ENCODE peak calls at places on chromosomes 2 and 18, in nine cellular contexts. L is IMR-90; Q is hepatocyte; U is CD4-positive, CD25-positive, alpha-beta regulatory T cell; H is CD8-positive, alpha-beta T cell; D is psoas muscle; A is body of pancreas; F is thyroid gland; T is aorta. Z is an unnamed sample.

GRCh38 chr2:148888003-148888501 is 13.0 kb downstream of the KIF5C start:
- DNase-seq in A (no peak), U (peak; percentile 8), F (no peak), T (peak; percentile 73), Q (peak; percentile 14), H (no peak), L (no peak), D (no peak), Z (no peak)

GRCh38 chr2:163132850-163133249 is 294.3 kb upstream of the KCNH7 start:
- DNase-seq in L (peak; percentile 2), D (no peak), U (no peak), T (no peak), Q (no peak), A (no peak), F (no peak), H (no peak), Z (no peak)

GRCh38 chr2:64262068-64262467 is 117.8 kb upstream of the PELI1 start:
- DNase-seq in Q (peak; percentile 78), L (no peak), T (no peak), D (no peak), F (no peak), A (peak; percentile 35), U (no peak), H (no peak), Z (no peak)

GRCh38 chr2:215940645-215941184 is 72.6 kb downstream of the MREG start:
- DNase-seq in F (no peak), D (no peak), A (no peak), L (no peak), T (no peak), Q (no peak), U (no peak), H (no peak), Z (no peak)

GRCh38 chr18:24208270-24209035 is 69.6 kb downstream of the CABYR start:
- DNase-seq in H (no peak), U (no peak), F (no peak), Q (no peak), T (no peak), L (no peak), A (no peak), D (no peak), Z (no peak)

GRCh38 chr18:23487738-23488625 is 15.3 kb upstream of the RMC1 start:
- DNase-seq in U (peak; percentile 73), F (peak; percentile 63), H (peak; percentile 26), D (no peak), T (peak; percentile 79), Q (peak; percentile 32), A (no peak), L (peak; percentile 33), Z (peak; percentile 39)

GRCh38 chr2:152924219-152924618 is 205.8 kb downstream of the ARL6IP6 start:
- DNase-seq in H (no peak), L (no peak), F (no peak), A (no peak), T (no peak), D (no peak), Q (no peak), U (no peak), Z (no peak)

GRCh38 chr2:40129725-40130124 is 322.2 kb downstream of the SLC8A1 start:
- DNase-seq in H (no peak), T (no peak), F (no peak), A (no peak), Q (no peak), D (no peak), U (no peak), L (no peak), Z (peak; percentile 89)

GRCh38 chr18:79625195-79625923 is 54.2 kb upstream of the CTDP1 start:
- DNase-seq in U (no peak), Q (no peak), H (no peak), T (no peak), D (no peak), A (no peak), F (peak; percentile 48), L (peak; percentile 8), Z (no peak)

GRCh38 chr2:170885130-170885791 is 43.8 kb upstream of the GORASP2 start:
- DNase-seq in Q (no peak), H (no peak), F (no peak), L (no peak), U (no peak), D (no peak), A (no peak), T (no peak), Z (no peak)

GRCh38 chr18:9629709-9630108 is 15.3 kb upstream of the PPP4R1 start:
- DNase-seq in D (no peak), A (no peak), Q (no peak), L (peak; percentile 58), U (no peak), F (no peak), H (no peak), T (no peak), Z (no peak)

GRCh38 chr2:136119717-136120675 is 2.0 kb upstream of the CXCR4 start:
- DNase-seq in L (no peak), H (no peak), Q (no peak), F (no peak), U (no peak), D (no peak), T (no peak), A (no peak), Z (no peak)
- H3K4me3 ChIP-seq in L (no peak overlapping the region), H (peak overlapping the region; percentile 83), Q (peak overlapping the region; percentile 18), F (no peak overlapping the region), U (peak overlapping the region; percentile 77), D (peak overlapping the region; percentile 71), T (no peak overlapping the region), A (no peak overlapping the region), Z (no peak overlapping the region)

GRCh38 chr2:226953206-226953605 is 117.4 kb downstream of the RHBDD1 start:
- DNase-seq in U (no peak), Q (no peak), D (peak; percentile 23), A (no peak), F (no peak), H (no peak), L (no peak), T (no peak), Z (peak; percentile 60)
- H3K9me3 ChIP-seq in U (no peaks in the 10 kb centered on the region), Q (no peaks in the 10 kb centered on the region), D (peaks cover 7% of the 10 kb centered on the region), A (no peaks in the 10 kb centered on the region), F (no peaks in the 10 kb centered on the region), H (no peaks in the 10 kb centered on the region), L (no peaks in the 10 kb centered on the region), T (no peaks in the 10 kb centered on the region), Z (no peaks in the 10 kb centered on the region)

GRCh38 chr18:67278984-67279383 is 237.5 kb downstream of the DSEL start:
- DNase-seq in T (no peak), L (no peak), U (no peak), D (no peak), Q (no peak), F (no peak), H (no peak), A (no peak), Z (no peak)

GRCh38 chr18:67282796-67283195 is 233.7 kb downstream of the DSEL start:
- DNase-seq in U (no peak), Q (no peak), D (no peak), L (peak; percentile 11), F (no peak), H (no peak), A (no peak), T (no peak), Z (no peak)

GRCh38 chr18:67280843-67281242 is 235.7 kb downstream of the DSEL start:
- DNase-seq in A (no peak), T (no peak), D (no peak), Q (no peak), U (no peak), H (no peak), F (no peak), L (no peak), Z (no peak)

GRCh38 chr18:67285583-67285982 is 230.9 kb downstream of the DSEL start:
- DNase-seq in T (no peak), Q (no peak), L (no peak), H (no peak), F (no peak), D (no peak), A (no peak), U (no peak), Z (no peak)

DNA sequence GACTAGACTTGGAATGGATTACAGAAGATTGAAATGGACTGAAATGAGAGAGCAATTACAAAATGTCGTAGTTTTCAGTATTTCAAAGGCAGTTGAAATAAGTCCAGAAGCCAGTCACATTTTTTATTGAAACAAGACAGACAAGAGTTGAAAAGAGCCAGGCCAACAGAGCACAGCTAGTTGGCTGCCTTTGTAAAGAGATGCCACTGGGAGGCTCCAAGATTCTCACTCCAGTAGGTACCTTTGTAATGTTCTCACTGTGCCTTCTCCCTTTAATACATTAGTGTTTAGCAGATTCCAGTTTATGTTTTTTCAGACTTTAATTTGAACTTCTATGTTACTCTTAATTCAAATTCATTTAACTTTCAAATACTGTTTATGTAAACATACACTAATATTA is 234.8 kb downstream of the DSEL start:
- DNase-seq in D (no peak), H (no peak), U (no peak), A (no peak), F (no peak), Q (no peak), L (no peak), T (no peak), Z (no peak)
- H3K27me3 ChIP-seq in D (no peaks in the 10 kb centered on the region), H (no peaks in the 10 kb centered on the region), U (no peaks in the 10 kb centered on the region), A (no peaks in the 10 kb centered on the region), F (no peaks in the 10 kb centered on the region), Q (no peaks in the 10 kb centered on the region), L (no peaks in the 10 kb centered on the region), T (no peaks in the 10 kb centered on the region), Z (no peaks in the 10 kb centered on the region)

GRCh38 chr2:187459242-187459641 is 11.2 kb upstream of the CALCRL start:
- DNase-seq in A (no peak), Q (no peak), T (no peak), H (no peak), L (no peak), F (no peak), D (no peak), U (no peak), Z (no peak)

GRCh38 chr2:187466129-187466792 is 18.2 kb upstream of the CALCRL start:
- DNase-seq in F (no peak), H (no peak), A (no peak), Q (no peak), D (no peak), L (no peak), T (no peak), U (no peak), Z (no peak)

GRCh38 chr2:187462839-187463238 is 14.8 kb upstream of the CALCRL start:
- DNase-seq in Q (no peak), L (no peak), D (no peak), H (no peak), A (no peak), F (no peak), T (no peak), U (no peak), Z (no peak)

DNA sequence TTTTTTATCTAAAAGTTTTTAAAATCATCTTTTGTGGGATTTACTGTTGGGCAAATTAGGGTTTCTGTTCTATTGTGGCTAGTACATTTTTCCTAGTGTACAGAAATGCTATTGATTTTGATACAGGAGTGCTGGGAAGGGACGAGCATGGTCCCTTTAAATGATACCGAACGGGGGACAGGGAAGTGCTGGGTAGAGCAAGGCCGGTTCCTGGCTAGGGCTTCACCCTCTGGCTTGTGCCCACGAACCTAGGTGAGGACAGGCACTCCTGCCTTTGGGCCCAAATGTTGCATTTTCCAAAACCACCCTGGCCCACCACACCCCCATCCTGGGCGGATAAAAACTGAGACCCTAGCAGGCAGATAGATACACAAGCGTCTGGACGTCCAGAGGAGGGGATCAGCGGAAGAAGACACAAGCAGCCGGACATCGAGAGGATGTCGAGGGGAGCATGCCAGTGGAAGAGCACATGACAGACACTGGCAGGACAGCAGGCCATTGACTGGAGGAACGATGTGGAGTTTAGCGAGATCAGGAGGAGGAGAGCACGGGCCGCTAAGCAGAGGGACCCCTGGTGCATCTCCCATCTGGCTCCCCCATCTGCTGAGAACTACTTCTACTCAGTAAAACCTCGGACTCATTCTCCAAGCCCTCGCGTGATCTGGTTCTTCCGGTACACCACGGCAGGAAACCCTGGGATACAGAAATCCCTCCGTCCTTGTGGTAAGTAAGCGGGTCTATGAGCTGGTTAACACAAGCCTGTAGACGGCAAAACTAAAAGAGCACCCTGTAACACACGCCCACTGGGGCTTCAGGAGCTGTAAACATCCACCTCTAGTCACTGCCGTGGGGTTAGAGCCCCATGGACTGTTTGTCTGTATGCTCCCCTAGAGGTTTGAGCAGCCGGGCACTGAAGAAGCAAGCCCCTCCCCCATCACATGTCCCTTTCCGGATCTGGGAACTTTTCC is 13.5 kb upstream of the CALCRL start:
- DNase-seq in F (peak; percentile 9), T (peak; percentile 63), U (no peak), L (no peak), A (peak; percentile 65), D (peak; percentile 10), H (no peak), Q (peak; percentile 70), Z (no peak)
- H3K4me3 ChIP-seq in F (no peak overlapping the region), T (no peak overlapping the region), U (no peak overlapping the region), L (no peak overlapping the region), A (no peak overlapping the region), D (no peak overlapping the region), H (no peak overlapping the region), Q (peak overlapping the region; percentile 30), Z (no peak overlapping the region)

Z was measured in MG63.